ENCODE peak calls at places on chromosomes 6 and 20, in nine cellular contexts. K is NCI-H2171; Q is transverse colon; Z is A172; B is SK-N-SH; L is activated T-cell treated with anti-CD3 and anti-CD28 coated beads, Interleukin-2, amount 50 U/mL, for 72 hours; G is GM19239; I is stimulated activated CD4-positive, alpha-beta T cell treated with anti-CD3 and anti-CD28 coated beads, Interleukin-15, amount 100 ng/mL, for 1 hour; F is substantia nigra. V is an unnamed sample.

GRCh38 chr6:170044836-170045562 is 245.9 kb downstream of the DLL1 start:
- DNase-seq in G (no peak), F (no peak), Q (no peak), B (no peak), L (no peak), I (no peak), Z (no peak), K (no peak), V (no peak)

GRCh38 chr6:3438190-3439167 is 18.4 kb downstream of the SLC22A23 start:
- DNase-seq in F (no peak), L (no peak), Z (peak), I (no peak), K (peak), G (no peak), B (no peak), Q (peak), V (no peak)

GRCh38 chr20:36606171-36607116 is 865 bp downstream of the RAB5IF start:
- DNase-seq in K (no peak), B (no peak), I (no peak), Q (peak), Z (peak), G (no peak), L (peak), F (no peak), V (no peak)

GRCh38 chr6:27250277-27250954 is 2.9 kb downstream of the PRSS16 start:
- DNase-seq in G (no peak), F (no peak), Q (no peak), B (peak), K (no peak), L (no peak), I (no peak), Z (no peak), V (no peak)

GRCh38 chr6:42692151-42692911 is 30.1 kb downstream of the PRPH2 start:
- DNase-seq in B (no peak), L (peak), Q (no peak), Z (peak), K (no peak), G (no peak), F (no peak), I (no peak), V (no peak)

GRCh38 chr6:99349620-99350141 is at the start of gene FAXC:
- DNase-seq in Z (no peak), K (peak), L (peak), F (no peak), G (peak), Q (peak), B (peak), I (no peak), V (peak)

GRCh38 chr6:143941852-143942627 is 66.0 kb downstream of the PLAGL1 start:
- DNase-seq in B (peak), Z (peak), Q (peak), F (no peak), L (peak), K (no peak), G (peak), I (peak), V (peak)

GRCh38 chr6:259901-260508 is 32.3 kb upstream of the DUSP22 start:
- DNase-seq in G (peak), L (no peak), K (no peak), Q (no peak), Z (no peak), F (no peak), B (no peak), I (no peak), V (peak)

GRCh38 chr20:23087587-23088275 is 1.6 kb upstream of the CD93 start:
- DNase-seq in Z (no peak), I (no peak), G (no peak), L (no peak), Q (no peak), F (no peak), B (no peak), K (no peak), V (no peak)

GRCh38 chr20:17871181-17871580 is 97.4 kb downstream of the SNX5 start:
- DNase-seq in I (no peak), B (no peak), K (no peak), Q (no peak), F (no peak), L (no peak), Z (no peak), G (no peak), V (no peak)

GRCh38 chr20:45810191-45810590 is 2.3 kb upstream of the UBE2C start:
- DNase-seq in B (no peak), F (no peak), G (no peak), K (no peak), Q (no peak), I (no peak), L (no peak), Z (no peak), V (no peak)

GRCh38 chr6:3825331-3825831 is 23.8 kb upstream of the FAM50B start:
- DNase-seq in Q (no peak), K (no peak), G (no peak), F (no peak), B (no peak), I (no peak), Z (peak), L (no peak), V (no peak)

GRCh38 chr20:13220194-13220856 is 749 bp upstream of the ISM1 start:
- DNase-seq in K (no peak), Z (no peak), F (no peak), G (no peak), B (peak), Q (peak), I (no peak), L (peak), V (peak)

GRCh38 chr6:151699719-151700118 is 107.8 kb upstream of the ESR1 start:
- DNase-seq in F (no peak), L (no peak), G (no peak), I (no peak), B (no peak), K (no peak), Z (no peak), Q (no peak), V (no peak)

GRCh38 chr6:145749632-145750031 is 14.3 kb upstream of the EPM2A start:
- DNase-seq in K (no peak), Z (peak), G (no peak), I (no peak), L (no peak), Q (no peak), B (no peak), F (no peak), V (peak)

GRCh38 chr6:108622601-108623335 is 62.1 kb downstream of the FOXO3 start:
- DNase-seq in I (no peak), K (no peak), L (no peak), Z (peak), G (no peak), F (no peak), Q (peak), B (peak), V (no peak)

GRCh38 chr20:2578430-2579192 is 42.2 kb downstream of the TMC2 start:
- DNase-seq in Z (no peak), K (peak), F (no peak), I (no peak), B (no peak), L (no peak), G (no peak), Q (peak), V (no peak)

GRCh38 chr6:159681104-159681503 is 11.9 kb downstream of the SOD2 start:
- DNase-seq in Z (no peak), B (no peak), Q (no peak), L (no peak), K (no peak), G (no peak), F (no peak), I (no peak), V (no peak)

GRCh38 chr6:138161434-138162103 is at the start of gene ARFGEF3:
- DNase-seq in I (peak), F (no peak), B (peak), Z (peak), G (no peak), Q (peak), K (peak), L (peak), V (peak)

GRCh38 chr6:78701407-78701806 is 165.9 kb upstream of the IRAK1BP1 start:
- DNase-seq in K (no peak), B (no peak), G (no peak), Z (peak), L (no peak), F (no peak), Q (no peak), I (no peak), V (no peak)

GRCh38 chr6:139308936-139309603 is 17.3 kb upstream of the TXLNB start:
- DNase-seq in Q (peak), F (no peak), L (no peak), K (no peak), G (no peak), Z (peak), B (no peak), I (no peak), V (no peak)

V was measured in GM13977.